ENCODE peak calls at places on chromosome 4, in four cellular contexts. E is COR-L47, O is iris pigment epithelial cell, X is lower lobe of right lung. G is an unnamed sample.

GRCh38 chr4:80680934-80681333 is 345.4 kb downstream of the CFAP299 start:
- DNase-seq in E (no peak), O (no peak), X (no peak), G (no peak)

GRCh38 chr4:7844247-7844991 is 95.2 kb downstream of the AFAP1 start:
- DNase-seq in E (peak), O (peak), X (peak), G (peak)

GRCh38 chr4:156475322-156475721 is 496.3 kb downstream of the PDGFC start:
- DNase-seq in E (peak), O (peak), X (no peak), G (no peak)

GRCh38 chr4:156656911-156657310 is 314.7 kb downstream of the PDGFC start:
- DNase-seq in E (no peak), O (peak), X (no peak), G (no peak)

GRCh38 chr4:110201502-110201901 is 3.1 kb upstream of the ELOVL6 start:
- DNase-seq in E (no peak), O (no peak), X (no peak), G (no peak)

GRCh38 chr4:152189451-152190179 is 346.3 kb downstream of the FBXW7 start:
- DNase-seq in E (peak), O (no peak), X (no peak), G (no peak)

GRCh38 chr4:169383724-169384123 is 113.0 kb upstream of the SH3RF1 start:
- DNase-seq in E (no peak), O (peak), X (no peak), G (no peak)

GRCh38 chr4:128649575-128650205 is 159.8 kb upstream of the JADE1 start:
- DNase-seq in E (no peak), O (peak), X (no peak), G (no peak)

GRCh38 chr4:63302792-63303191 is 1106.5 kb downstream of the TECRL start:
- DNase-seq in E (no peak), O (no peak), X (no peak), G (no peak)

GRCh38 chr4:20017439-20017838 is 234.3 kb upstream of the SLIT2 start:
- DNase-seq in E (no peak), O (no peak), X (no peak), G (no peak)

GRCh38 chr4:49063670-49064069 is 77.6 kb downstream of the CWH43 start:
- DNase-seq in E (no peak), O (peak), X (no peak), G (no peak)

GRCh38 chr4:137106287-137106686 is 426.0 kb downstream of the PCDH18 start:
- DNase-seq in E (no peak), O (no peak), X (no peak), G (no peak)

G was measured in sciatic nerve.